ENCODE peak calls at places on chromosomes 6 and 20, in seven cellular contexts. T, Y, O, P, H, E and N are unnamed samples.

GRCh38 chr6:169791721-169792131 is 40.3 kb downstream of the ERMARD start:
- DNase-seq in T (no peak), Y (no peak), O (no peak), P (no peak), H (no peak), E (no peak), N (peak; percentile 31)

GRCh38 chr6:25341923-25342619 is 62.9 kb downstream of the CARMIL1 start:
- DNase-seq in T (no peak), Y (no peak), O (no peak), P (no peak), H (no peak), E (no peak), N (no peak)

GRCh38 chr6:30007132-30007764 is 53.8 kb upstream of the POLR1H start:
- DNase-seq in T (peak; percentile 15), Y (no peak), O (peak; percentile 18), P (peak; percentile 47), H (no peak), E (peak; percentile 67), N (peak; percentile 86)

GRCh38 chr6:83592770-83593394 is 80.5 kb downstream of the PRSS35 start:
- DNase-seq in T (no peak), Y (peak; percentile 9), O (no peak), P (no peak), H (peak; percentile 26), E (no peak), N (no peak)

GRCh38 chr6:12381587-12381986 is 91.4 kb downstream of the EDN1 start:
- DNase-seq in T (no peak), Y (no peak), O (no peak), P (no peak), H (no peak), E (no peak), N (no peak)

GRCh38 chr6:37170273-37171140 is 555 bp downstream of the PIM1 start:
- DNase-seq in T (peak; percentile 31), Y (no peak), O (peak; percentile 59), P (peak; percentile 50), H (no peak), E (peak; percentile 88), N (no peak)

GRCh38 chr20:38106461-38106860 is 58.6 kb downstream of the TGM2 start:
- DNase-seq in T (no peak), Y (no peak), O (no peak), P (no peak), H (no peak), E (no peak), N (peak; percentile 86)

GRCh38 chr20:2137552-2138201 is 36.0 kb downstream of the STK35 start:
- DNase-seq in T (no peak), Y (no peak), O (no peak), P (no peak), H (no peak), E (no peak), N (no peak)

GRCh38 chr6:112338310-112338709 is 8.8 kb upstream of the RFPL4B start:
- DNase-seq in T (no peak), Y (no peak), O (no peak), P (no peak), H (no peak), E (no peak), N (no peak)

GRCh38 chr6:118704911-118705310 is 53.5 kb upstream of the CEP85L start:
- DNase-seq in T (no peak), Y (no peak), O (no peak), P (no peak), H (no peak), E (no peak), N (no peak)

GRCh38 chr6:13924146-13924948 is 405 bp upstream of the RNF182 start:
- DNase-seq in T (peak; percentile 15), Y (no peak), O (no peak), P (peak; percentile 37), H (no peak), E (no peak), N (no peak)

GRCh38 chr6:156854466-156855161 is 77.4 kb downstream of the ARID1B start:
- DNase-seq in T (no peak), Y (no peak), O (no peak), P (no peak), H (no peak), E (no peak), N (no peak)

GRCh38 chr20:45419188-45420091 is 3.5 kb downstream of the PIGT start:
- DNase-seq in T (peak; percentile 85), Y (peak; percentile 80), O (peak; percentile 80), P (peak; percentile 90), H (no peak), E (peak; percentile 83), N (no peak)

GRCh38 chr6:33082702-33083101 is 6.9 kb downstream of the HLA-DPB1 start:
- DNase-seq in T (no peak), Y (no peak), O (peak; percentile 35), P (peak; percentile 62), H (peak; percentile 24), E (no peak), N (peak; percentile 50)

GRCh38 chr6:147508073-147508870 is at the start of gene SAMD5:
- DNase-seq in T (peak; percentile 35), Y (no peak), O (peak; percentile 74), P (peak; percentile 65), H (peak; percentile 32), E (peak; percentile 70), N (no peak)

GRCh38 chr6:108581237-108581931 is 20.7 kb downstream of the FOXO3 start:
- DNase-seq in T (peak; percentile 42), Y (no peak), O (no peak), P (no peak), H (no peak), E (peak; percentile 85), N (no peak)

GRCh38 chr6:33860006-33860405 is 56.2 kb upstream of the MLN start:
- DNase-seq in T (no peak), Y (no peak), O (no peak), P (no peak), H (no peak), E (no peak), N (no peak)

GRCh38 chr6:3286641-3287171 is 28.0 kb downstream of the PSMG4 start:
- DNase-seq in T (no peak), Y (no peak), O (peak; percentile 2), P (no peak), H (no peak), E (peak; percentile 63), N (no peak)

GRCh38 chr6:121993362-121993761 is 406.1 kb upstream of the HSF2 start:
- DNase-seq in T (no peak), Y (no peak), O (no peak), P (no peak), H (no peak), E (no peak), N (no peak)

GRCh38 chr20:4152696-4153235 is 137.4 kb upstream of the RNF24 start:
- DNase-seq in T (no peak), Y (no peak), O (no peak), P (no peak), H (no peak), E (peak; percentile 38), N (no peak)

GRCh38 chr20:4151991-4152695 is 136.8 kb upstream of the RNF24 start:
- DNase-seq in T (no peak), Y (peak; percentile 34), O (no peak), P (no peak), H (no peak), E (peak; percentile 58), N (no peak)

GRCh38 chr20:4150095-4150492 is 134.7 kb upstream of the RNF24 start:
- DNase-seq in T (no peak), Y (no peak), O (no peak), P (no peak), H (no peak), E (peak; percentile 63), N (no peak)

GRCh38 chr20:4153251-4153650 is 137.9 kb upstream of the RNF24 start:
- DNase-seq in T (no peak), Y (no peak), O (peak; percentile 32), P (peak; percentile 80), H (no peak), E (peak; percentile 41), N (no peak)

GRCh38 chr20:4151342-4151741 is 136.0 kb upstream of the RNF24 start:
- DNase-seq in T (no peak), Y (no peak), O (no peak), P (no peak), H (no peak), E (no peak), N (no peak)
- H3K4me1 ChIP-seq in T (peaks cover 4% of the 10 kb centered on the region), Y (no peaks in the 10 kb centered on the region), O (no peaks in the 10 kb centered on the region), P (peaks cover 51% of the 10 kb centered on the region), H (peaks cover 53% of the 10 kb centered on the region), E (peaks cover 19% of the 10 kb centered on the region), N (peaks cover 22% of the 10 kb centered on the region)

GRCh38 chr20:20894753-20895152 is 182.3 kb upstream of the RALGAPA2 start:
- DNase-seq in T (no peak), Y (no peak), O (no peak), P (no peak), H (no peak), E (no peak), N (no peak)

GRCh38 chr20:20894280-20894679 is 181.8 kb upstream of the RALGAPA2 start:
- DNase-seq in T (no peak), Y (no peak), O (no peak), P (no peak), H (no peak), E (no peak), N (no peak)

GRCh38 chr20:20890751-20891150 is 178.3 kb upstream of the RALGAPA2 start:
- DNase-seq in T (no peak), Y (no peak), O (no peak), P (no peak), H (no peak), E (no peak), N (no peak)

GRCh38 chr20:20895537-20895936 is 183.1 kb upstream of the RALGAPA2 start:
- DNase-seq in T (no peak), Y (no peak), O (no peak), P (no peak), H (no peak), E (no peak), N (no peak)

DNA sequence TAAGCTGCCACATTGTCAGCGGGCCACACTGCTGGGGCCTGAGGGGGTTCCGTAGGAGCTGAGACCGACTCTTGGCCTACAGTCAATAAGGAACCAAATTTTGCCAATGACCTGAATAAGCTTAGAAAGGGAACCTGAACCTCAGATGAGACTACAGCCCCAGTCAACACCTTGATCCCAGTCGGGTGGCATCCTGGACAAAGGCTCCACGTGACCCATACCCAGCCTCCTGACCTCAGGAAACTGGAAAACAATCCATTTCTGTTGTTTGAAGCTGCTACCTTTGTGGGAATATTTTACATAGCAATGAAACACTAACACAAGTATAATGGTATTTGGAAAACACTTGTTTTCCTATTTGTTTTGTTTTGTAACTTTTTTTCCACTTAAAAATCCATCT is 179.9 kb upstream of the RALGAPA2 start:
- DNase-seq in T (no peak), Y (no peak), O (no peak), P (no peak), H (no peak), E (no peak), N (no peak)
- TF ChIP-seq POLR2A in T (no peak), Y (no peak), O (no peak), P (no peak), H (no peak), E (no peak), N (no peak)

DNA sequence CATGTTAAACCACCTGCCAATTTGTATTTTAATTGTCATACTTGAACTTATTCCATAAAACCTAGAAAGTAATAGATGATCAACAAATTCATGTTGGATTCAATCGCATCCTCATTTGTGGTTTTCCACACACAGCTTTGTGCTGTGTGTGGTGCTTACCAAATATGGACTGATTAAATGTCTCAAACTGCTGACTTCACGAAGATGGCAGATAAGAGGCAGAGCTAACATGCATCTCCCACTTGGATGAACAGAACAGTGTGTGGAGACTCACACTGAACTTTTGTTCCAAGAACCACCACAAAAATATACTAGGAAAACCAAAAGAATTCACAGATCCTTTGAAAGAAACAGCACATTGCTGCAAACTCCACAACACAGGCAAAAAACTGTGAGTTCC is 603.8 kb downstream of the TENT5A start:
- DNase-seq in T (no peak), Y (no peak), O (no peak), P (no peak), H (no peak), E (no peak), N (no peak)
- TF ChIP-seq POLR2AphosphoS5 in T (no peak), Y (no peak), O (no peak), P (no peak), H (no peak), E (no peak), N (no peak)

GRCh38 chr6:5175195-5175594 is 85.6 kb downstream of the LYRM4 start:
- DNase-seq in T (no peak), Y (no peak), O (no peak), P (no peak), H (no peak), E (no peak), N (no peak)
- H3K4me1 ChIP-seq in T (no peaks in the 10 kb centered on the region), Y (peaks cover 29% of the 10 kb centered on the region), O (peaks cover 3% of the 10 kb centered on the region), P (no peaks in the 10 kb centered on the region), H (no peaks in the 10 kb centered on the region), E (no peaks in the 10 kb centered on the region), N (no peaks in the 10 kb centered on the region)